ENCODE peak calls at places on chromosomes 6 and 20, in five cellular contexts. R is A549, N is K562, J is HepG2, P is H1. W is an unnamed sample.

GRCh38 chr6:6622557-6622956 is 34.0 kb downstream of the LY86 start:
- DNase-seq in R (no peak), N (no peak), J (no peak), P (no peak), W (no peak)

GRCh38 chr6:167576798-167577528 is 249.7 kb upstream of the AFDN start:
- DNase-seq in R (no peak), N (no peak), J (no peak), P (no peak), W (no peak)

GRCh38 chr20:62741701-62742491 is 33.3 kb downstream of the NTSR1 start:
- DNase-seq in R (no peak), N (no peak), J (no peak), P (no peak), W (no peak)

GRCh38 chr6:110949679-110950285 is 8.7 kb upstream of the GTF3C6 start:
- DNase-seq in R (peak; percentile 38), N (no peak), J (no peak), P (no peak), W (peak; percentile 41)

GRCh38 chr6:127173541-127173940 is 55.1 kb downstream of the RSPO3 start:
- DNase-seq in R (peak; percentile 17), N (no peak), J (no peak), P (no peak), W (no peak)

GRCh38 chr6:87251725-87252124 is 70.7 kb upstream of the SMIM8 start:
- DNase-seq in R (no peak), N (no peak), J (no peak), P (no peak), W (no peak)

GRCh38 chr6:157059781-157060180 is 263.5 kb downstream of the TMEM242 start:
- DNase-seq in R (no peak), N (no peak), J (no peak), P (no peak), W (peak; percentile 56)

GRCh38 chr20:47220161-47220582 is 136.3 kb downstream of the ZMYND8 start:
- DNase-seq in R (peak; percentile 49), N (peak; percentile 51), J (peak; percentile 61), P (peak; percentile 84), W (peak; percentile 32)

GRCh38 chr6:154953644-154954043 is 41.5 kb upstream of the TIAM2 start:
- DNase-seq in R (no peak), N (no peak), J (no peak), P (no peak), W (no peak)

GRCh38 chr20:1293641-1294379 is 27.7 kb downstream of the SNPH start:
- DNase-seq in R (no peak), N (no peak), J (no peak), P (no peak), W (no peak)

GRCh38 chr6:16803294-16804006 is 42.2 kb upstream of the ATXN1 start:
- DNase-seq in R (no peak), N (no peak), J (peak; percentile 56), P (peak; percentile 68), W (peak; percentile 72)

GRCh38 chr6:52417675-52418111 is 2.4 kb upstream of the EFHC1 start:
- DNase-seq in R (peak; percentile 10), N (peak; percentile 59), J (peak; percentile 48), P (no peak), W (peak; percentile 89)

GRCh38 chr6:122869437-122870024 is 80.5 kb downstream of the SMPDL3A start:
- DNase-seq in R (peak; percentile 57), N (peak; percentile 25), J (peak; percentile 53), P (no peak), W (peak; percentile 26)

GRCh38 chr6:11793277-11793676 is 14.7 kb upstream of the ADTRP start:
- DNase-seq in R (no peak), N (no peak), J (no peak), P (no peak), W (no peak)

GRCh38 chr6:11798538-11798937 is 19.9 kb upstream of the ADTRP start:
- DNase-seq in R (no peak), N (no peak), J (no peak), P (no peak), W (no peak)

GRCh38 chr6:11796819-11797218 is 18.2 kb upstream of the ADTRP start:
- DNase-seq in R (no peak), N (no peak), J (no peak), P (no peak), W (no peak)

GRCh38 chr6:11798096-11798495 is 19.5 kb upstream of the ADTRP start:
- DNase-seq in R (no peak), N (no peak), J (no peak), P (no peak), W (no peak)

GRCh38 chr6:11795403-11795802 is 16.8 kb upstream of the ADTRP start:
- DNase-seq in R (no peak), N (no peak), J (peak; percentile 29), P (no peak), W (no peak)
- H3K27ac ChIP-seq in R (peak overlapping the region; percentile 62), N (no peak overlapping the region), J (no peak overlapping the region), P (no peak overlapping the region), W (no peak overlapping the region)

GRCh38 chr6:125097186-125097585 is 56.4 kb upstream of the TPD52L1 start:
- DNase-seq in R (no peak), N (no peak), J (no peak), P (no peak), W (no peak)
- H3K4me3 ChIP-seq in R (no peak overlapping the region), N (no peak overlapping the region), J (no peak overlapping the region), P (no peak overlapping the region), W (no peak overlapping the region)

DNA sequence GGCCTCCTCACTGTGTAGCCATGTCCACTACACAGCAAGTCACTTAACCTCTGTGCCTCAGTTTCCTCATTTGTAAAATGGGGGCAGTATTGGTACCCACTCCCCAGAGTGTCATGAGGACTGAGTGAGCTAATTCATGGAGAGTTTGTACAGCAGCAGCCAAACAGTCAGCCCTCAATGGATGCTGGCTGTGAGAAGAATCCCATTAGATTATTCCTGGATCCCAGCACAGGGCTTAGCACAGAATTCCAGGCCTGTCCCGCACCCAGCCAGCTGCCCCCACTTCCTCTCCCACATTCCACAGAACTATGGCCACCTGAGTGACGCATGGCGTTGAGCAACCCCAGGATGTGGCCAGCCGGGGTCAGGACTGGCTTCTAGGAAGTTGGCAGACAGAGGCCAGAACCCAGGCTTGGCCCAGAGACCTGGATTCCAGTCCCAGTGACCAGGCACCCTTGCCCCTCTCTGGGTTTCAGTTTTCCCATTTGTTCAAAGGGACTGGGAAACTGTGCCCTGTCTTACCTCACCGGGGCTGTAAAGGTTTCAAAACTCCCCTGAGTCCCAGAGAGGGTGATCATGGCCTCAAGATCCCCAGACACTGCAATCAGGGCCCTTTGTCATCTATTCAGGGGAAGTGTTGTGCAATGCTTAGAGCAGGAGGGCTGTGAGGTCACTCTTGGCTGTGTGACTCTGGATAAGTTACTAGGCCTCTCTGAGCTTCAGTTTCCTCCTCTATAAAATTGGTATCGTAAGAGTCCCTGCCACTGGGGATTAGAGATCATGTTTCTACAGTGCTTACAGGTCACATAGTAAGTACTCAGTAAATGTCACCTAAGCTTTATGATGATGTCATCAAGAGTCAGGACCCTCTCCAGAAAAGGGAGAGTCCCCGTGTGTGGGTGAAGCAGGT is 3.0 kb upstream of the TGM2 start:
- DNase-seq in R (peak; percentile 91), N (no peak), J (peak; percentile 92), P (no peak), W (peak; percentile 77)
- TF ChIP-seq JUN in R (peak; percentile 83), N (no peak), J (peak; percentile 69), P (no peak), W (peak; percentile 78)

GRCh38 chr6:25085761-25086160 is 150.0 kb upstream of the RIPOR2 start:
- DNase-seq in R (no peak), N (no peak), J (no peak), P (no peak), W (peak; percentile 95)

GRCh38 chr6:25086500-25087091 is 150.8 kb upstream of the RIPOR2 start:
- DNase-seq in R (no peak), N (no peak), J (no peak), P (no peak), W (no peak)

GRCh38 chr6:25089442-25089841 is 153.7 kb upstream of the RIPOR2 start:
- DNase-seq in R (no peak), N (no peak), J (no peak), P (no peak), W (peak; percentile 76)

GRCh38 chr6:25084508-25084833 is 148.7 kb upstream of the RIPOR2 start:
- DNase-seq in R (no peak), N (no peak), J (no peak), P (no peak), W (no peak)

DNA sequence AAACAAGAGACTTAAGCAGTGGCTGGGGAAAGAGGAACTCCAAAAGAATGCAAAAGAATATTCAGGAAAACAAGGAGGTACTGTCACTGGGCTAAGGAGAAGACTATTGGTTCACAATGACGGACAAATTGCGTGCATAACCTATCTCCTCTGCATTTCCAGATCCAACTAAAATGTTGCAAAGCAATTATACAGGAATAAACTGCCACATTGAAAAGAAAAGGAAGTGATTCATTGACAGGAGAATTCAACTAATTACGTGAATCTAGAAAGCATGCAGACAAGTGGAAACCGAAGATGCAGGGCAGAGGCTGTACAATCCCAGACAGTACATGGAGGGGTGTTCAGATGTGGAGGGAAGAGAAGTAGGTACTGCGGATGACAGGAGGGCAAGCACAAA is 152.8 kb upstream of the RIPOR2 start:
- DNase-seq in R (no peak), N (no peak), J (no peak), P (no peak), W (peak; percentile 81)
- H3K27ac ChIP-seq in R (no peak overlapping the region), N (no peak overlapping the region), J (no peak overlapping the region), P (no peak overlapping the region), W (peak overlapping the region; percentile 65)

DNA sequence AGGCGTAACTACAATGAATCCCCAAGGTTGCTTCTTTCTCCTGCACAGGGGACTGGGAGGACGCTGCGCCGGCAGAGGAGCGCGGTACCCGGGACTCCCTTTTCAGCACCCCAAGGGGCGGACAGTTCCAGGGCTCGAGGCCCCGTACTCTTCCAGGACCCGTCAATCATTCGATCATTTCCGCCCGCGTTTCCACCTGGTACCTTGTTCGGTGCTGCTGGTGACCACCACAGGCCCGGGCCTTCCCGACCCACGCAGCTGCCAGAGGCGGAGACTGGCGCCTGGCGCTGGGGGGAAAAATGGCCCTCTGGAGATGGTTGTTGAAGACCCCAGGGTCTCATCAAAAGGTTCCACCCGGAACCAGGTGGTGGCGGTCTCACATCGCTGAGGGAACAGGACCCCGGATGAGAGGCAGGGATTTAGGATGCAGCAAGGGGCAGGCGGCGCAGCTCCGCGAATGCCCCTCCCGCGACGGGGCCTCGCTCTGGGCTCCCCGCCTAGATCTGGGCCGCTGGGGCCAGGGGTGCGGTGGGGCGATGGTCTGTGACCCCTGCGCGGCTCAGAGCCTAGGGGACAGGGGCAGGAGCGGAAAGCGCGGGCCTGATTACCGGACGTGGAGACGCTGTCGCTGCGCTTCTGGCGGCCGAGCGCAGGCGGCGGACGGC is 744 bp downstream of the VSX1 start:
- DNase-seq in R (no peak), N (no peak), J (no peak), P (peak; percentile 94), W (no peak)
- H3K4me3 ChIP-seq in R (peak overlapping the region; percentile 27), N (no peak overlapping the region), J (no peak overlapping the region), P (peak overlapping the region; percentile 47), W (no peak overlapping the region)

DNA sequence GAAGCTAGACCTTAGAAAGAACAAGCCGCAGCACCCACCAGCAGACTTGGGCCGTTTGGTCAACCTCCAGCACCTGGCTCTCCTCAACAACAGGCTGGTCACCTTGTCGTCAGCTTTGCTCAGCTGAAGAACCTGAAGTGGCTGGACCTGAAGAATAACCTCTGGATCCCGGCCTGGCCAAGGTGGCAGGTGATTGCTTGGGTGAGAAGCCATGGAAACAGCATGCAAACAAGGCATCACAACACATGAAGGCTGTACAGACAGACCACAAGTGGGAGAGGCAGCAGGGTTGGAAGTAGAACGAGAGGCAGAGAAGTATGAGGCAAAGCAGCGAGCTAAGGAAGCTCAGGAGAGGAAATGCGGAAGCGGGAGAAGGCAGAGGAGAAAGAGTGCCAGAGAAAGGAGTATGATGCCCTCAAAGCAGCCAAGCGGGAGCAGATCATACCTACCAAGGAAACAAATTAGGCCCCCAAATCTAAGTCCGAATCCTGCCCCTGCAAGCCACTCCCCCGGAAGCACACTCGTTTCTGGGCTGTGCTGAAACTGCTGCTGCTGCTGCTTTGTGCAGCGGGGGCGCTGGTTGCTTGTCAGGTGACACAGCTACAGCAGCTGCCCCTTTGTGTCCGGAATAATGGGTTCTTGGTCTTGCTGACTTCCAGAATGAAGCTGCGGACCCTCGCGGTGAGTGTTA is 121.6 kb upstream of the LGSN start:
- DNase-seq in R (peak; percentile 86), N (peak; percentile 18), J (no peak), P (peak; percentile 57), W (no peak)
- TF ChIP-seq JUN in R (no peak), N (no peak), J (no peak), P (no peak), W (no peak)

W was measured in endothelial cell of umbilical vein.